ENCODE peak calls at places on chromosomes 5 and 9, in five cellular contexts. K is transverse colon, B is psoas muscle, D is lung, X is ovary. F is an unnamed sample. For H3K27me3 and H3K4me1, the result is how much of the 10 kb centered on the place peaks cover.

GRCh38 chr9:106885451-106885850 is 22.5 kb downstream of the ZNF462 start:
- DNase-seq in X (no peak), K (no peak), D (peak), B (no peak), F (no peak)

GRCh38 chr9:74498616-74499095 is 1.5 kb downstream of the RORB start:
- DNase-seq in D (no peak), X (no peak), K (no peak), B (no peak), F (no peak)

GRCh38 chr5:98102926-98103325 is 670.5 kb upstream of the RGMB start:
- DNase-seq in K (no peak), B (no peak), X (no peak), D (no peak), F (no peak)

GRCh38 chr5:149816661-149817060 is 86.6 kb downstream of the PPARGC1B start:
- DNase-seq in D (no peak), X (no peak), B (no peak), K (no peak), F (no peak)

GRCh38 chr9:18472435-18472834 is 1.5 kb upstream of the ADAMTSL1 start:
- DNase-seq in K (no peak), X (no peak), B (no peak), D (no peak), F (no peak)

GRCh38 chr5:149366169-149366750 is 8.4 kb downstream of the PCYOX1L start:
- DNase-seq in D (no peak), K (peak), B (no peak), X (no peak), F (no peak)

GRCh38 chr9:108933231-108933630 is 693 bp downstream of the ELP1 start:
- DNase-seq in K (peak), X (no peak), B (no peak), D (no peak), F (no peak)

GRCh38 chr5:72848474-72849428 is 32.3 kb downstream of the TNPO1 start:
- DNase-seq in X (peak), K (peak), D (peak), B (peak), F (peak)

GRCh38 chr5:133421394-133421793 is 190.9 kb downstream of the FSTL4 start:
- DNase-seq in X (no peak), B (no peak), D (no peak), K (no peak), F (no peak)

GRCh38 chr9:37692622-37693221 is 42.0 kb downstream of the FRMPD1 start:
- DNase-seq in K (no peak), X (no peak), B (no peak), D (no peak), F (no peak)

GRCh38 chr9:35738186-35738585 is 5.7 kb downstream of the CREB3 start:
- DNase-seq in X (no peak), K (no peak), B (no peak), D (no peak), F (no peak)

GRCh38 chr5:164394686-164395187 is 889.3 kb downstream of the MAT2B start:
- DNase-seq in D (no peak), K (no peak), B (no peak), X (no peak), F (no peak)

GRCh38 chr9:37229882-37230482 is 109.6 kb downstream of the ZCCHC7 start:
- DNase-seq in X (no peak), B (no peak), K (no peak), D (no peak), F (no peak)

GRCh38 chr5:148961261-148962199 is 101.3 kb downstream of the SH3TC2 start:
- DNase-seq in X (no peak), K (no peak), D (no peak), B (no peak), F (no peak)

GRCh38 chr9:81874926-81875325 is 53.3 kb upstream of the SPATA31D4 start:
- DNase-seq in B (no peak), D (no peak), X (no peak), K (peak), F (no peak)

GRCh38 chr5:179827684-179828083 is 7.0 kb downstream of the SQSTM1 start:
- DNase-seq in D (no peak), X (no peak), B (no peak), K (peak), F (peak)

GRCh38 chr5:52993367-52993766 is 4.2 kb downstream of the ITGA2 start:
- DNase-seq in K (no peak), B (no peak), D (no peak), X (no peak), F (no peak)

GRCh38 chr5:310516-310915 is 11.0 kb upstream of the AHRR start:
- DNase-seq in X (no peak), D (no peak), B (no peak), K (no peak), F (no peak)

GRCh38 chr9:89277454-89277853 is 33.5 kb upstream of the CKS2 start:
- DNase-seq in B (no peak), K (peak), X (no peak), D (no peak), F (peak)

GRCh38 chr9:126132751-126133150 is 193.9 kb upstream of the MVB12B start:
- DNase-seq in D (no peak), K (no peak), B (no peak), X (no peak), F (no peak)

GRCh38 chr5:93054424-93055165 is 526.4 kb downstream of the NR2F1-AS1 start:
- DNase-seq in D (no peak), K (no peak), B (no peak), X (no peak), F (no peak)

GRCh38 chr9:113737414-113738271 is 138.5 kb upstream of the ZNF618 start:
- DNase-seq in X (peak), K (peak), D (peak), B (no peak), F (peak)

GRCh38 chr5:13990896-13991295 is 46.4 kb upstream of the DNAH5 start:
- DNase-seq in X (no peak), B (no peak), D (no peak), K (no peak), F (no peak)

GRCh38 chr5:132837868-132838267 is 7.4 kb upstream of the SHROOM1 start:
- DNase-seq in X (no peak), B (no peak), D (no peak), K (peak), F (peak)

GRCh38 chr5:154487541-154487940 is 9.5 kb upstream of the HAND1 start:
- DNase-seq in D (no peak), X (no peak), B (no peak), K (no peak), F (no peak)

GRCh38 chr5:31931872-31932271 is 242.2 kb downstream of the GOLPH3 start:
- DNase-seq in D (no peak), B (no peak), X (no peak), K (no peak), F (no peak)

GRCh38 chr5:66362021-66362420 is 217.9 kb downstream of the SREK1 start:
- DNase-seq in B (no peak), K (no peak), D (no peak), X (no peak), F (no peak)

GRCh38 chr5:78506296-78507049 is 142.1 kb downstream of the LHFPL2 start:
- DNase-seq in D (no peak), K (no peak), X (no peak), B (no peak), F (no peak)

DNA sequence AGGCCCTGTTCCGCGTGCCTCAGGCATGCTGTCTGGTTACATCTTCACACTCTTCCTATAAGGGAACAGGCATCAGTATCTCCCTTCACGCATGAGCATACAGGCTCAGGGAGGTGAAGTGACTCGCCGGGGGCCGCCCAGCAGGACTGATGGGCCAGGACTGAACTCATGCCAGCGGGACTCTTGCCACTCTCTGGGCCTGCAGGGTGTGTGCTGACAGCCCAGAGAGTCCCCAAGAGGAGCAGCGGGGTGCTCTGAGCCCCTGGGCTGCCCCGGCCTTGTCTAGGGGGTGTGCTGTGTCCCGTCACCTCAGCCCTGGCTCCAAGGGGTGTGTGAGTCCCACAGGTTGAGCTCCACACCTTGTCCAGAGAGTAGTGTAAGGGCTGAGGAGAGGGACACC is 9.9 kb downstream of the KCNT1 start:
- DNase-seq in D (no peak), X (no peak), K (no peak), B (no peak), F (no peak)
- H3K27me3 ChIP-seq in D (under half), X (under half), K (half or more), B (under half), F (under half)

GRCh38 chr5:43498571-43498970 is 14.9 kb upstream of the TMEM267 start:
- DNase-seq in K (no peak), D (no peak), B (no peak), X (no peak), F (no peak)
- H3K4me1 ChIP-seq in K (under half), D (under half), B (under half), X (under half), F (under half)

GRCh38 chr5:159210306-159210722 is 961 bp upstream of the RNF145 start:
- DNase-seq in D (no peak), B (no peak), X (no peak), K (peak), F (peak)
- H3K4me3 ChIP-seq in D (no peak), B (peak), X (no peak), K (peak), F (no peak)

GRCh38 chr9:137907776-137908175 is 30.2 kb downstream of the CACNA1B start:
- DNase-seq in K (no peak), B (no peak), X (no peak), D (no peak), F (no peak)

GRCh38 chr9:137899551-137900360 is 22.2 kb downstream of the CACNA1B start:
- DNase-seq in X (no peak), K (no peak), D (no peak), B (no peak), F (no peak)

GRCh38 chr9:137900584-137901310 is 23.2 kb downstream of the CACNA1B start:
- DNase-seq in B (no peak), D (no peak), X (no peak), K (no peak), F (no peak)

GRCh38 chr9:137902646-137903045 is 25.1 kb downstream of the CACNA1B start:
- DNase-seq in D (no peak), K (no peak), B (no peak), X (no peak), F (no peak)

DNA sequence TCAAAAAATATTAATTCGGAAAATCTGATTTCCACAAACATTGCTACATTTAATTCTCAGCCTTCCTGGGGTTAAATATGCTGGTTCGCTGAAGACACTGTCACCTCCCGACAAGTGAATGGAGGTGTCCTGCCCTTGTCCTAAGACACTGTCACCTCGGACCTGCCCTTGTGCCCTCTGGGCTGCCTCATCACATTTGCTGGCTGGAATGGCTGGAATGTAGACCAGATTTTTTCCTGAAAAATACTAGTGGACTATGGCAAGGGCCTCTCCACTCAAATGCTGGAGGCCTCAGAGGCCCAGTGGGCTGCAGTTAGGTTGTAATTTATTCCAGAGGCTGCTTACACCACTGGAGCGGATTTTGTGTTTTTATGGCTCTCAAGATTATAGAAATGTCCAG is 28.2 kb downstream of the CACNA1B start:
- DNase-seq in X (no peak), D (no peak), K (no peak), B (no peak), F (no peak)
- H3K27me3 ChIP-seq in X (under half), D (under half), K (under half), B (under half), F (under half)

GRCh38 chr5:1483064-1483463 is 37.8 kb upstream of the SLC6A3 start:
- DNase-seq in K (no peak), X (no peak), B (no peak), D (no peak), F (no peak)
- H3K4me1 ChIP-seq in K (under half), X (under half), B (under half), D (under half), F (under half)

DNA sequence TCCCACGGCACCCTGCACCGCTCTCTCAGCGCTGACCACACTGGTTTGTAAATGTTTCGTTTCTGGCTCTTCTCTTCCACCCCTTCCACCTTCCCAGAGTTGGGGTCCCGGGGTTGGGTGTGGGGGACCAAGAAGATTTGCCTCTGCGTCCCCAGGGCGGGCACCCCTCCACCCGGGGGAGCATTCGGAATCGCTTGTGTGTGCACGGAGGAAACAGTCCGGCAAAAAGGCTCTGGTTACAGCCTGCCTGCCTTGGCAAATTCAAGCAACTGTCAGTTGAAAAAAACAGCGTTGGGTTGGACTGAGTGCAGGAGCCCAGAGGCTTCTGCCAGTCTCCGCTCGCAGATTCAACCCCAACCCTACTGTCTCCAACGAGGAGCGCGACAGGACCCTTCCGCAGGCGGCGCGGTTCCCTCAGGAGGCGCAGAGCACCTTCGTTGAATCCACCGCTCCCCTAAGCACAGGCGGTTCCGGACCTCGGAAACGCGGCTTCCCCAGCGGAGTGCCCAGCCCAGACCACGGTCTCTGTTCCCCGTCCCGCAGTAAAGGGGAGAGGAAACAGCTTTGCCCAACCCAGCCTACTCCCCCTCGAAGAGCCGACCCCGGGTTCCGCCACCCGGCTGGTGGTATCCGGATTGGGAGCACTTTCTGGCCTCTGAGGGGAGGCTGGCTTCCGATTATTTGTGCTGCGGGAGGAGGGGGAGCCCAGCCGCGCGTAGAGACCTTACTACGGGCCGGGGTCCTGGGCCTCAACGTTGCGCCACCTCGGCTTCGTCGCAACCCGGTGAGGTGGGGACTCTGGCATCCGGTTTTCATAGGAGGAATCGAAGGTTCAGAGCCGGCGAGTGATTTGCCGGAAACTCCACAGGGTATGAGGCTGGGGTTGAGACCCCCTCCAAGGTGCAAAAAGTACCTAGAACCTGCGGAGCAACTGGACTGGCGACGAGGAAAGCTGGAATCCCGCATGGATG is 9.6 kb downstream of the LHX6 start:
- DNase-seq in D (no peak), B (no peak), X (no peak), K (no peak), F (no peak)
- H3K4me3 ChIP-seq in D (no peak), B (peak), X (no peak), K (no peak), F (no peak)

F was measured in small intestine.